ENCODE peak calls at places on chromosomes 12 and 14, in six cellular contexts. Y is PC-9; U is tibial artery; C is neural progenitor cell; S is uterus; T is CD8-positive, alpha-beta T cell. J is an unnamed sample.

GRCh38 chr14:54498579-54498978 is 9.8 kb upstream of the GMFB start:
- DNase-seq in Y (no peak), U (no peak), C (no peak), S (no peak), T (no peak), J (no peak)

GRCh38 chr14:35336171-35337073 is 44.2 kb downstream of the PSMA6 start:
- DNase-seq in Y (peak), U (peak), C (peak), S (peak), T (no peak), J (peak)

GRCh38 chr12:110314308-110314707 is 33.3 kb downstream of the ATP2A2 start:
- DNase-seq in Y (no peak), U (no peak), C (no peak), S (no peak), T (no peak), J (no peak)

GRCh38 chr12:3091650-3092207 is 14.6 kb downstream of the TSPAN9 start:
- DNase-seq in Y (no peak), U (no peak), C (peak), S (no peak), T (no peak), J (no peak)

GRCh38 chr12:46454981-46455380 is 82.4 kb upstream of the SLC38A2 start:
- DNase-seq in Y (no peak), U (no peak), C (no peak), S (no peak), T (no peak), J (no peak)

GRCh38 chr14:54216827-54217226 is 180.0 kb upstream of the CDKN3 start:
- DNase-seq in Y (no peak), U (no peak), C (no peak), S (no peak), T (no peak), J (no peak)

GRCh38 chr14:66231823-66232222 is 254.3 kb upstream of the CCDC196 start:
- DNase-seq in Y (no peak), U (no peak), C (no peak), S (no peak), T (no peak), J (no peak)

GRCh38 chr14:71931492-71932228 is 569 bp upstream of the RGS6 start:
- DNase-seq in Y (no peak), U (peak), C (peak), S (no peak), T (no peak), J (no peak)

GRCh38 chr14:54650331-54651017 is 83.5 kb downstream of the SAMD4A start:
- DNase-seq in Y (no peak), U (peak), C (no peak), S (peak), T (no peak), J (peak)

GRCh38 chr14:50230601-50231474 is 540 bp downstream of the SOS2 start:
- DNase-seq in Y (peak), U (peak), C (peak), S (peak), T (no peak), J (peak)

GRCh38 chr14:47790477-47790876 is 115.1 kb upstream of the MDGA2 start:
- DNase-seq in Y (no peak), U (no peak), C (no peak), S (no peak), T (no peak), J (no peak)

GRCh38 chr14:51185754-51186153 is 54.3 kb upstream of the TMX1 start:
- DNase-seq in Y (no peak), U (no peak), C (no peak), S (no peak), T (no peak), J (no peak)

GRCh38 chr12:78143717-78144116 is 313.0 kb downstream of the NAV3 start:
- DNase-seq in Y (no peak), U (no peak), C (no peak), S (no peak), T (no peak), J (no peak)

GRCh38 chr12:127293507-127294310 is 973.3 kb upstream of the TMEM132C start:
- DNase-seq in Y (peak), U (peak), C (peak), S (no peak), T (no peak), J (no peak)

GRCh38 chr14:103500148-103500990 is 22.3 kb downstream of the CKB start:
- DNase-seq in Y (peak), U (peak), C (peak), S (peak), T (peak), J (peak)

GRCh38 chr14:47262801-47263200 is 412.6 kb downstream of the MDGA2 start:
- DNase-seq in Y (no peak), U (no peak), C (no peak), S (no peak), T (no peak), J (no peak)

GRCh38 chr12:59627582-59627981 is 31.8 kb downstream of the SLC16A7 start:
- DNase-seq in Y (no peak), U (no peak), C (no peak), S (no peak), T (no peak), J (no peak)

GRCh38 chr14:64645220-64645891 is 58.9 kb upstream of the PLEKHG3 start:
- DNase-seq in Y (no peak), U (no peak), C (peak), S (peak), T (no peak), J (no peak)

GRCh38 chr12:130202201-130202600 is 39.9 kb downstream of the FZD10 start:
- DNase-seq in Y (no peak), U (no peak), C (no peak), S (no peak), T (no peak), J (peak)

GRCh38 chr12:130201037-130201436 is 38.8 kb downstream of the FZD10 start:
- DNase-seq in Y (no peak), U (no peak), C (no peak), S (no peak), T (no peak), J (no peak)

GRCh38 chr12:130203151-130203550 is 40.9 kb downstream of the FZD10 start:
- DNase-seq in Y (no peak), U (no peak), C (no peak), S (no peak), T (no peak), J (peak)

GRCh38 chr12:130205531-130205930 is 43.3 kb downstream of the FZD10 start:
- DNase-seq in Y (no peak), U (no peak), C (no peak), S (no peak), T (no peak), J (peak)

GRCh38 chr12:130204441-130204840 is 42.2 kb downstream of the FZD10 start:
- DNase-seq in Y (no peak), U (no peak), C (no peak), S (no peak), T (no peak), J (peak)
- H3K4me3 ChIP-seq in Y (no peak), U (no peak), C (no peak), S (no peak), T (no peak), J (no peak)

DNA sequence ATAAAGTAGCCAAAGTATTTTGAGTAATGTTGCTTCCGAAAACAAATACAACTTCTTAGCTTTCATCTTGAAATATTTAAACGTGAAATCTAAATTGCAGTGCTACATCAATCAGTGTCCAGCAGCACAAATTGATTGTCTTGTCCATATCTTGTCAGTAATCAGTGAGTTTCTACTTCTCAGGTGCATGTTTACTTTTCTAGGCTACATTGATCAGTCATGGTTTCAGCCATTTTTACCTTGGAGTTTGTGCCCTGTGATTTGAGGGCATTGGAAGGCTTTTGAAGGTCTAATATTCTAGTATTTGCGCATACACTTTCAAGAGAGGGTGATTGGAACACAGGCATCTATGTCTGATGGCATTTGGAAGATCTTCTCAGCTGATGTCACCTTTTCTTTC is 12.4 kb downstream of the RMST start:
- DNase-seq in Y (no peak), U (no peak), C (no peak), S (no peak), T (no peak), J (no peak)
- TF ChIP-seq CTCF in Y (no peak), U (no peak), C (no peak), S (no peak), T (no peak), J (no peak)

GRCh38 chr14:61145258-61145902 is 135.8 kb downstream of the TMEM30B start:
- DNase-seq in Y (no peak), U (no peak), C (no peak), S (peak), T (no peak), J (no peak)

GRCh38 chr14:61146896-61147295 is 134.2 kb downstream of the TMEM30B start:
- DNase-seq in Y (no peak), U (no peak), C (no peak), S (no peak), T (no peak), J (no peak)

GRCh38 chr14:61147369-61147897 is 133.7 kb downstream of the TMEM30B start:
- DNase-seq in Y (no peak), U (no peak), C (no peak), S (no peak), T (no peak), J (no peak)

GRCh38 chr14:61147898-61148549 is 133.1 kb downstream of the TMEM30B start:
- DNase-seq in Y (peak), U (no peak), C (peak), S (peak), T (no peak), J (no peak)

GRCh38 chr14:61145903-61146411 is 135.2 kb downstream of the TMEM30B start:
- DNase-seq in Y (no peak), U (no peak), C (peak), S (no peak), T (no peak), J (no peak)
- H3K27ac ChIP-seq in Y (no peak), U (peak), C (no peak), S (peak), T (no peak), J (peak)

GRCh38 chr12:132686831-132687210 is 321 bp downstream of the POLE start:
- DNase-seq in Y (no peak), U (no peak), C (peak), S (no peak), T (no peak), J (no peak)

GRCh38 chr12:132690112-132690511 is 2.7 kb downstream of the PXMP2 start:
- DNase-seq in Y (no peak), U (no peak), C (no peak), S (no peak), T (no peak), J (no peak)

GRCh38 chr12:132689227-132689626 is 1.8 kb downstream of the PXMP2 start:
- DNase-seq in Y (no peak), U (no peak), C (no peak), S (no peak), T (no peak), J (no peak)

GRCh38 chr12:132685400-132685799 is 1.7 kb downstream of the POLE start:
- DNase-seq in Y (no peak), U (no peak), C (no peak), S (no peak), T (no peak), J (no peak)

GRCh38 chr12:132687211-132688164 is at the start of the genes POLE and PXMP2:
- DNase-seq in Y (peak), U (peak), C (peak), S (peak), T (peak), J (peak)
- H3K4me3 ChIP-seq in Y (peak), U (peak), C (peak), S (peak), T (peak), J (peak)